ENCODE peak calls at places on chromosome 1, in ten cellular contexts. R is cardiac muscle cell, V is breast epithelium, D is K562, H is prostate gland, X is heart left ventricle, Y is lower lobe of right lung, K is neural progenitor cell, S is ovary, G is osteoblast. O is an unnamed sample. For H3K4me1, the result is how much of the 10 kb centered on the place peaks cover.

GRCh38 chr1:19758227-19758830 is 41.4 kb downstream of the TMCO4 start:
- DNase-seq in R (peak), V (no peak), D (no peak), H (no peak), X (no peak), Y (no peak), K (peak), S (no peak), G (peak), O (no peak)

GRCh38 chr1:208162903-208163302 is 81.3 kb downstream of the PLXNA2 start:
- DNase-seq in R (no peak), V (no peak), D (no peak), H (peak), X (no peak), Y (peak), K (no peak), S (no peak), G (no peak), O (no peak)

GRCh38 chr1:155006601-155007101 is 4.0 kb downstream of the ZBTB7B start:
- DNase-seq in R (no peak), V (no peak), D (no peak), H (no peak), X (peak), Y (no peak), K (peak), S (no peak), G (peak), O (no peak)

GRCh38 chr1:66761273-66761672 is 9.0 kb downstream of the DYNLT5 start:
- DNase-seq in R (no peak), V (no peak), D (no peak), H (no peak), X (no peak), Y (no peak), K (no peak), S (no peak), G (no peak), O (no peak)

GRCh38 chr1:156069490-156070455 is 8.8 kb downstream of the RAB25 start:
- DNase-seq in R (no peak), V (no peak), D (no peak), H (no peak), X (no peak), Y (no peak), K (no peak), S (no peak), G (no peak), O (no peak)

GRCh38 chr1:75083848-75084514 is 50.2 kb upstream of the LHX8 start:
- DNase-seq in R (no peak), V (no peak), D (no peak), H (no peak), X (no peak), Y (no peak), K (no peak), S (no peak), G (no peak), O (no peak)

GRCh38 chr1:231636157-231636556 is 9.6 kb downstream of the DISC1 start:
- DNase-seq in R (no peak), V (no peak), D (no peak), H (no peak), X (peak), Y (no peak), K (no peak), S (no peak), G (peak), O (no peak)

GRCh38 chr1:85313888-85314696 is 37.7 kb upstream of the BCL10 start:
- DNase-seq in R (no peak), V (peak), D (no peak), H (peak), X (peak), Y (no peak), K (no peak), S (no peak), G (peak), O (no peak)

GRCh38 chr1:9826087-9826486 is 2.3 kb upstream of the CLSTN1 start:
- DNase-seq in R (no peak), V (no peak), D (no peak), H (no peak), X (no peak), Y (no peak), K (no peak), S (no peak), G (peak), O (no peak)

GRCh38 chr1:9824702-9825089 is 931 bp upstream of the CLSTN1 start:
- DNase-seq in R (no peak), V (no peak), D (no peak), H (no peak), X (no peak), Y (no peak), K (no peak), S (peak), G (peak), O (no peak)

GRCh38 chr1:9826616-9827015 is 2.9 kb upstream of the CLSTN1 start:
- DNase-seq in R (no peak), V (no peak), D (peak), H (no peak), X (no peak), Y (no peak), K (no peak), S (no peak), G (peak), O (no peak)

GRCh38 chr1:9825101-9826074 is 1.6 kb upstream of the CLSTN1 start:
- DNase-seq in R (peak), V (peak), D (peak), H (peak), X (peak), Y (peak), K (peak), S (peak), G (peak), O (peak)

DNA sequence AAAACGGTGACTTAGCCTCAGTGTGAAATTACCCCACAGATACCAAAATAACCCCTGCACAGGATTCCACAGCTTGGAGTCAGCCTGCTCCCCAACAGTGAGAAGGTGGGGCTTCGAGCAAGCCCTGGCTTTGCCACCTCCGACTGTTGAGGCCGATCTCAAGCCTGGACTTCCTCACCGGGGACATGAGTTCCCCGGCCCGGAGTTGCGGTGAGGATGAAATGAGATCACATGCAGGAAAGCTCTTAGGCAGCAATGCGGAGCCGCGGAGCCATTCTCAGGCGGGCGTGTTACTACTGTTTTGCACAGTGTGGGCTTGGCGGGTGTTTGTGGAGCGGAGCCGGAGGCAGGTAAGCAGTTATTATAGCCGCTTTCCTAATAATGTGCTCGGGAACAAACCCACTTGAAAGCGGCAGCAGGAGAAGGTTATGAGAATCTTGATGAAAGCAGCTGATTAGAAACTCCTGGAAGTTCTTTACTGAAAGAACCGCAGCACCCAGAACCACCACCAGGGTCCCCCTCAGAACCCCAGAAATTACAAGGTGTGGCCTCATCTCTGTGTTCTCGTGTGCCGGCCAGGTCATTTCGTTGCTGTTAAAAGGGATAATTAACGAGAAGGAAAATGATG is 3.9 kb upstream of the CLSTN1 start:
- DNase-seq in R (no peak), V (no peak), D (peak), H (no peak), X (no peak), Y (no peak), K (no peak), S (no peak), G (peak), O (no peak)
- TF ChIP-seq CTCF in R (peak), V (no peak), D (peak), H (peak), X (no peak), Y (no peak), K (peak), S (no peak), G (peak), O (peak)

GRCh38 chr1:80417651-80418050 is 1383.1 kb upstream of the ADGRL2 start:
- DNase-seq in R (no peak), V (peak), D (no peak), H (no peak), X (no peak), Y (no peak), K (no peak), S (no peak), G (no peak), O (no peak)
- H3K4me1 ChIP-seq in R (under half), V (under half), D (under half), H (under half), X (under half), Y (under half), K (under half), S (under half), G (under half), O (under half)

DNA sequence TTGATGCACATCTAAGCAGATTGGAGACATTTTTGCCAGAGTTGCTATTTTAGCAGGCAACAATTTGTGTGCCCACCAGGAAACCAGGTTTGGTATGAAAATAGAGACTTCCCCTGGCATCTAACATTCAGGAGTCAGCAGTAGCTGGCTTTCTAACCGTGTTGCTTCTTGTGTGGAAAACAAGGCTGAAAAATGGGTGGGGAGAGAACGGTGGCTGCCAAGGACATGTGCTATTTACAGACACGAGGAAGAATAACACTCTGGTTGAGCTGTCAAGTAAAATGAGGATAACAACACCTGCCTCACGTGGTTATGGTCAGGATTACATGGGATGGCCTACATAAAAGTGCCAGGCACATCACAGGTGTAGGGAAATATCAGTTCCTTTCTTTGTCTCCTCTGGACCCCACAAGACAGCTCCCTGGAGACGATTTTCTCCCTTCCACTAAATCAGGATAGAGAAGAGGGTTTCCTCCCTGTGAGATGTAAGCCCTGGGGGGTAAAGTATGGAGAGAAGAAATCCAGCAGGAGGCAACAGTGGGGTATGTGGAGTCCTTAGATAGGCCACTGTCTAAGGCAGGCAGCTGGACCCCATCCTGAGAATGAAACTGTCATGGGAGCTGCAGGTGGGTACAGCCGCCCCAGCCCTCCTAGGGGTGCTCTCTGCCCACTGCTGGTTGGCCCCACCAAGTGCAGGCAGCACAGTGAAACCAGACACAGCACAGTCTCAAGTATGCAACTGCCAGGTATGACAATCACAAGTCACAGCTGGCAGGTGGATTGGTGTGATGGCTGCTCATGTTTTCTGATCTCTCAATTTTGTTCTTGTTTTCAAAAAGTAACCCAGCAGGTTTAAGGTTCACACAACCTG is 80.3 kb downstream of the TENT5C start:
- DNase-seq in R (no peak), V (no peak), D (no peak), H (no peak), X (no peak), Y (no peak), K (no peak), S (no peak), G (no peak), O (no peak)
- TF ChIP-seq CTCF in R (peak), V (no peak), D (peak), H (no peak), X (no peak), Y (no peak), K (no peak), S (no peak), G (no peak), O (no peak)

GRCh38 chr1:94260635-94261387 is 23.4 kb upstream of the ARHGAP29 start:
- DNase-seq in R (no peak), V (no peak), D (no peak), H (no peak), X (no peak), Y (no peak), K (no peak), S (no peak), G (no peak), O (no peak)

GRCh38 chr1:94259635-94260289 is 22.4 kb upstream of the ARHGAP29 start:
- DNase-seq in R (no peak), V (no peak), D (no peak), H (no peak), X (no peak), Y (no peak), K (no peak), S (no peak), G (peak), O (no peak)

GRCh38 chr1:94255476-94255875 is 18.1 kb upstream of the ARHGAP29 start:
- DNase-seq in R (no peak), V (no peak), D (no peak), H (no peak), X (no peak), Y (no peak), K (no peak), S (no peak), G (peak), O (no peak)

GRCh38 chr1:94257451-94257850 is 20.1 kb upstream of the ARHGAP29 start:
- DNase-seq in R (no peak), V (no peak), D (no peak), H (no peak), X (no peak), Y (no peak), K (no peak), S (no peak), G (no peak), O (no peak)

DNA sequence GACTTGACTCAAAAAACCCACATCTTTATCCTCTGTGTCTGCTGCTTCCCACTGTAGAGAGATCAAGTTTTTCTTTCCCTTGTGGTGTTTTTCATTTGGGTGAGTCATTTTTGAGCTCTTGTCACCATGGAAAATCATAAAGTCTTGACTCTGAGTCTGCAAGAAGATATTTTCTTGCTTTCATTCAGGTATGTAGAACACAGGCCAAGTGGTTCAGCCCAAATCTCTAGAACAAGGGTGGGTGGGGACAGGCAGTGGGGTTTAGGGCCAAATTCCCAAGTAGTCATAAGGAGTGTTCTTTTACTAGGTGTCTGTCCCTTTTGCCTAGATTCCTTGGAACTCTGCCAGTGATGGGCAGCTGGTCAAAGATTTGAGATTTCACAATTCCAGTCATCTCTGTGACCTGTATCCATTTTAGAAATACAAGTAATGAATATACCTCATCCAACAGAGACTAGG is 21.5 kb upstream of the ARHGAP29 start:
- DNase-seq in R (no peak), V (peak), D (no peak), H (peak), X (peak), Y (no peak), K (no peak), S (no peak), G (peak), O (no peak)
- H3K4me1 ChIP-seq in R (under half), V (under half), D (under half), H (under half), X (under half), Y (under half), K (under half), S (under half), G (under half), O (under half)

GRCh38 chr1:37035828-37036666 is 1.7 kb upstream of the GRIK3 start:
- DNase-seq in R (peak), V (no peak), D (peak), H (no peak), X (no peak), Y (no peak), K (peak), S (no peak), G (no peak), O (no peak)

GRCh38 chr1:37038703-37039093 is 4.4 kb upstream of the GRIK3 start:
- DNase-seq in R (no peak), V (peak), D (no peak), H (no peak), X (no peak), Y (no peak), K (no peak), S (no peak), G (no peak), O (no peak)

GRCh38 chr1:37037675-37038074 is 3.4 kb upstream of the GRIK3 start:
- DNase-seq in R (no peak), V (no peak), D (no peak), H (no peak), X (no peak), Y (no peak), K (peak), S (no peak), G (no peak), O (no peak)

GRCh38 chr1:37036667-37037053 is 2.3 kb upstream of the GRIK3 start:
- DNase-seq in R (no peak), V (no peak), D (no peak), H (no peak), X (no peak), Y (no peak), K (peak), S (no peak), G (no peak), O (no peak)

DNA sequence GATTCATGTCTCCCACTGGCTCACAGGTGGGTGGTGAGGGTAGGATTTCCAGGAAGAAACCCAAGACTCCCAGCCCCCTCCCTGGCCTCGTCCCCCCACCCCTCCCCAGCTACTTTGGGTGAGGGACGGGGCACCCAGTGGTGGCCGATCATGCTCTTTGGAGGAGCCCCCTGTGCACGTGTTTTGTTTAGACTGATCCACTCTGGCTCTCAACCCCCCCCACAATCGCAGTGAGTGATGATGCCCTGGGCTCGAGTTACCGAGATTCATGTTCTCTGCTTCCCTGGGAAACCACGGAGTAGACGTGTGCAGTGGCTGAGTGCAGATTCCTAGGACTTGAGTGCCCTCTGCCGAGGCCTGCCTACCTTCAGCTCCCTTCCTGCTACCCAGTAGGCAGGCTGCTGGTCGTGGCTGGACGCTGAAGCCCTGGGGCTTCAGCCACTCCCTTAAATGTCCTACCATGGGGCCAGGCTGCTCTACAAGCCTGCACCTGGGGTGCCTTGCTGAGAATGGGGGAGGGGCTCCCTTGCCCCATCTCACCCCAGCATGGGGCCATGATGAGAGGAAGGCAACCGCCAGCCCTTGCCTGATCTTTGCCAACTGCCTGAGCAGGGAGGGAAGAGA is 3.9 kb upstream of the GRIK3 start:
- DNase-seq in R (peak), V (peak), D (no peak), H (no peak), X (peak), Y (no peak), K (peak), S (no peak), G (no peak), O (no peak)
- TF ChIP-seq CTCF in R (no peak), V (peak), D (peak), H (no peak), X (peak), Y (no peak), K (peak), S (no peak), G (no peak), O (peak)

DNA sequence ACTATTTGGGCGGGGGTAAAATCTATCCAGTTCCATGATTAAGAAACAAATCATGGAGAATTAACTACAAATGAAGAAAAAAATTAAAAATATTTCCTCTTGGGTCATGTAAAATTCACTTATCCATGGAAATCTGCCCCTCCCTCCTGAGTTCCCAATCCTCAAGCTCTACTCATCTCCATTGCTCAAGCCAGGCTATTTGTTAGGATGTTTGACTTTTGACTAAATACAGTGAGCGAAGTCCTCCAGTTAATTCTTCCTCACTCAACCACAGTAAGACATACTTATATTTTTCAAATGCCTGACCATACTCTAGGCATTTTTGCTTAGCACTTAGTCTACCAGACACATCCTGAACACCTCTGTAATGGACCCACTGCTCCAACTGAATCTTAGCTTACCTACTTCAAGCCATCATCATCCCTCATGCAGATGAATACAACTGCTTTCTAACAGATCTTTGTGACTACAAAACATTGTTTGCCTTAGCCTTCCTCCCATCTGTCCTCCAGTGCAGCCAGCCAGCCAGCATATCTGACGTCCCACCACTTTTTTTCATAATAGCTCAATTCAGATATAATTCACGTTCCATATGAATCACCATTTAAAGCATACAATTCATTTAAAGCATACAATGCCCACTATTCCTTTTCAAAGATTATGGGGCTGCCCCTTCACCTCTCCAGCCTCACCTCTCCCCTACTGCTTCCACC is 154.2 kb downstream of the RERE start:
- DNase-seq in R (no peak), V (no peak), D (no peak), H (no peak), X (no peak), Y (no peak), K (no peak), S (no peak), G (no peak), O (no peak)
- H3K4me1 ChIP-seq in R (half or more), V (under half), D (half or more), H (under half), X (half or more), Y (half or more), K (under half), S (under half), G (half or more), O (half or more)

GRCh38 chr1:54406339-54407181 is at the start of gene SSBP3:
- DNase-seq in R (peak), V (peak), D (peak), H (peak), X (peak), Y (peak), K (peak), S (peak), G (peak), O (peak)
- TF ChIP-seq CTCF in R (no peak), V (no peak), D (peak), H (peak), X (no peak), Y (no peak), K (peak), S (peak), G (no peak), O (peak)

O was measured in left ventricle myocardium inferior.